ENCODE peak calls at places on chromosomes 1 and 21, in seven cellular contexts. O, M, J, R, V, C and E are unnamed samples.

GRCh38 chr1:203663294-203663693 is 36.7 kb downstream of the ATP2B4 start:
- DNase-seq in O (no peak), M (no peak), J (no peak), R (peak), V (peak), C (no peak), E (peak)

GRCh38 chr1:29121516-29121937 is 2.2 kb downstream of the TMEM200B start:
- DNase-seq in O (no peak), M (no peak), J (no peak), R (no peak), V (no peak), C (no peak), E (no peak)

GRCh38 chr1:120179420-120180348 is 3.4 kb upstream of the SEC22B start:
- DNase-seq in O (no peak), M (no peak), J (peak), R (peak), V (peak), C (no peak), E (peak)

GRCh38 chr1:15513192-15513591 is 10.8 kb downstream of the CASP9 start:
- DNase-seq in O (no peak), M (no peak), J (no peak), R (no peak), V (no peak), C (no peak), E (no peak)

GRCh38 chr1:73310797-73311381 is 887.1 kb downstream of the LRRIQ3 start:
- DNase-seq in O (no peak), M (no peak), J (no peak), R (no peak), V (no peak), C (no peak), E (no peak)

GRCh38 chr21:32087452-32087851 is 191.4 kb downstream of the MIS18A start:
- DNase-seq in O (no peak), M (no peak), J (no peak), R (no peak), V (peak), C (no peak), E (no peak)

GRCh38 chr1:60281360-60281932 is 207.9 kb upstream of the C1orf87 start:
- DNase-seq in O (no peak), M (no peak), J (no peak), R (peak), V (peak), C (peak), E (peak)

GRCh38 chr1:156801409-156802121 is 15.1 kb downstream of the SH2D2A start:
- DNase-seq in O (no peak), M (no peak), J (no peak), R (peak), V (no peak), C (no peak), E (peak)

GRCh38 chr1:245255783-245256182 is 101.0 kb downstream of the KIF26B start:
- DNase-seq in O (no peak), M (no peak), J (no peak), R (no peak), V (no peak), C (no peak), E (no peak)

GRCh38 chr1:33727310-33727709 is 136.6 kb upstream of the HMGB4 start:
- DNase-seq in O (no peak), M (no peak), J (no peak), R (no peak), V (no peak), C (no peak), E (no peak)

GRCh38 chr21:42844411-42845113 is 34.8 kb downstream of the WDR4 start:
- DNase-seq in O (no peak), M (no peak), J (peak), R (no peak), V (no peak), C (no peak), E (no peak)

GRCh38 chr1:66396212-66396890 is 137.6 kb upstream of the SGIP1 start:
- DNase-seq in O (no peak), M (no peak), J (no peak), R (no peak), V (no peak), C (peak), E (no peak)

GRCh38 chr1:18327650-18328049 is 153.1 kb upstream of the KLHDC7A start:
- DNase-seq in O (no peak), M (no peak), J (no peak), R (no peak), V (no peak), C (no peak), E (no peak)

GRCh38 chr1:203052556-203053059 is 26.3 kb downstream of the PPFIA4 start:
- DNase-seq in O (no peak), M (no peak), J (no peak), R (no peak), V (no peak), C (no peak), E (no peak)

GRCh38 chr1:235932090-235932510 is 65.4 kb upstream of the LYST start:
- DNase-seq in O (peak), M (no peak), J (no peak), R (no peak), V (no peak), C (peak), E (peak)

GRCh38 chr1:184299076-184299790 is 87.6 kb upstream of the C1orf21 start:
- DNase-seq in O (no peak), M (no peak), J (no peak), R (peak), V (peak), C (no peak), E (peak)

GRCh38 chr1:55070291-55070690 is 30.9 kb downstream of the PCSK9 start:
- DNase-seq in O (no peak), M (no peak), J (no peak), R (no peak), V (no peak), C (no peak), E (no peak)

GRCh38 chr1:151166506-151166956 is 587 bp downstream of the SCNM1 start:
- DNase-seq in O (no peak), M (no peak), J (no peak), R (peak), V (peak), C (peak), E (peak)

GRCh38 chr1:221435510-221435909 is 306.4 kb downstream of the DUSP10 start:
- DNase-seq in O (no peak), M (peak), J (no peak), R (no peak), V (peak), C (peak), E (peak)

GRCh38 chr1:107829083-107829771 is 135.8 kb downstream of the VAV3 start:
- DNase-seq in O (peak), M (peak), J (no peak), R (no peak), V (peak), C (peak), E (no peak)

GRCh38 chr21:21460979-21461378 is 462.8 kb downstream of the NCAM2 start:
- DNase-seq in O (no peak), M (no peak), J (no peak), R (no peak), V (no peak), C (no peak), E (no peak)

GRCh38 chr1:204321665-204322064 is 38.1 kb downstream of the PLEKHA6 start:
- DNase-seq in O (no peak), M (no peak), J (no peak), R (peak), V (no peak), C (no peak), E (peak)

GRCh38 chr1:200888349-200888838 is 6.3 kb upstream of the INAVA start:
- DNase-seq in O (peak), M (peak), J (no peak), R (no peak), V (peak), C (peak), E (no peak)

GRCh38 chr1:8396912-8397406 is 79.0 kb downstream of the SLC45A1 start:
- DNase-seq in O (no peak), M (peak), J (no peak), R (peak), V (peak), C (peak), E (peak)

GRCh38 chr1:213095467-213095866 is 44.4 kb downstream of the RPS6KC1 start:
- DNase-seq in O (no peak), M (no peak), J (no peak), R (no peak), V (no peak), C (no peak), E (no peak)

GRCh38 chr1:46489169-46489637 is 433 bp upstream of the DMBX1 start:
- DNase-seq in O (no peak), M (no peak), J (peak), R (no peak), V (no peak), C (no peak), E (no peak)

GRCh38 chr21:42542196-42542595 is 28.5 kb downstream of the SLC37A1 start:
- DNase-seq in O (no peak), M (no peak), J (peak), R (no peak), V (no peak), C (no peak), E (no peak)

GRCh38 chr1:113459279-113459678 is 69.0 kb downstream of the MAGI3 start:
- DNase-seq in O (no peak), M (no peak), J (no peak), R (no peak), V (no peak), C (no peak), E (peak)

GRCh38 chr1:243977104-243977503 is 74.0 kb upstream of the ZBTB18 start:
- DNase-seq in O (no peak), M (no peak), J (no peak), R (peak), V (no peak), C (peak), E (no peak)

GRCh38 chr1:201880928-201881571 is 7.6 kb upstream of the SHISA4 start:
- DNase-seq in O (no peak), M (no peak), J (no peak), R (no peak), V (no peak), C (no peak), E (no peak)

GRCh38 chr1:3593334-3593733 is 18.0 kb downstream of the MEGF6 start:
- DNase-seq in O (no peak), M (no peak), J (no peak), R (no peak), V (no peak), C (no peak), E (no peak)

GRCh38 chr1:22747021-22747734 is 36.5 kb downstream of the EPHB2 start:
- DNase-seq in O (no peak), M (no peak), J (no peak), R (no peak), V (peak), C (no peak), E (peak)

GRCh38 chr1:37755290-37755689 is 9.6 kb downstream of the EPHA10 start:
- DNase-seq in O (no peak), M (no peak), J (no peak), R (no peak), V (no peak), C (peak), E (peak)

GRCh38 chr1:6272476-6273270 is 11.8 kb upstream of the GPR153 start:
- DNase-seq in O (no peak), M (no peak), J (no peak), R (no peak), V (no peak), C (no peak), E (no peak)

GRCh38 chr1:21872445-21873079 is 60.5 kb downstream of the LDLRAD2 start:
- DNase-seq in O (no peak), M (no peak), J (no peak), R (no peak), V (no peak), C (no peak), E (no peak)

GRCh38 chr1:218531936-218532335 is 186.8 kb downstream of the TGFB2 start:
- DNase-seq in O (no peak), M (no peak), J (no peak), R (no peak), V (no peak), C (no peak), E (no peak)

GRCh38 chr1:103514920-103515503 is 10.5 kb upstream of the RNPC3 start:
- DNase-seq in O (no peak), M (peak), J (no peak), R (peak), V (peak), C (peak), E (peak)

GRCh38 chr21:16583567-16583966 is 853.8 kb downstream of the USP25 start:
- DNase-seq in O (no peak), M (no peak), J (no peak), R (no peak), V (peak), C (no peak), E (no peak)

GRCh38 chr21:45825209-45825602 is 156.4 kb upstream of the COL6A1 start:
- DNase-seq in O (no peak), M (no peak), J (no peak), R (no peak), V (no peak), C (no peak), E (no peak)